ENCODE peak calls at places on chromosome 7, in nine cellular contexts. One of them, this sample, is unnamed.

GRCh38 chr7:46003896-46004875 is 83.1 kb upstream of the IGFBP3 start:
- DNase-seq in OCI-LY7: no peak
- DNase-seq in HFF-Myc: peak
- DNase-seq in glutamatergic neuron: no peak
- DNase-seq in bronchial epithelial cell: peak
- DNase-seq in stomach: no peak
- DNase-seq in GM10248: no peak
- DNase-seq in AG10803: peak
- DNase-seq in cardiac muscle cell: no peak
- DNase-seq in this sample: no peak

GRCh38 chr7:142855756-142856564 is 1.1 kb downstream of the EPHB6 start:
- DNase-seq in OCI-LY7: no peak
- DNase-seq in HFF-Myc: no peak
- DNase-seq in glutamatergic neuron: no peak
- DNase-seq in bronchial epithelial cell: peak
- DNase-seq in stomach: peak
- DNase-seq in GM10248: no peak
- DNase-seq in AG10803: peak
- DNase-seq in cardiac muscle cell: no peak
- DNase-seq in this sample: no peak

GRCh38 chr7:15603124-15603523 is 41.3 kb upstream of the AGMO start:
- DNase-seq in OCI-LY7: no peak
- DNase-seq in HFF-Myc: no peak
- DNase-seq in glutamatergic neuron: no peak
- DNase-seq in bronchial epithelial cell: peak
- DNase-seq in stomach: no peak
- DNase-seq in GM10248: no peak
- DNase-seq in AG10803: no peak
- DNase-seq in cardiac muscle cell: no peak
- DNase-seq in this sample: no peak

GRCh38 chr7:44576228-44576627 is 2.5 kb upstream of the DDX56 start:
- DNase-seq in OCI-LY7: no peak
- DNase-seq in HFF-Myc: no peak
- DNase-seq in glutamatergic neuron: no peak
- DNase-seq in bronchial epithelial cell: no peak
- DNase-seq in stomach: no peak
- DNase-seq in GM10248: no peak
- DNase-seq in AG10803: no peak
- DNase-seq in cardiac muscle cell: no peak
- DNase-seq in this sample: no peak

GRCh38 chr7:39709768-39710291 is 86.5 kb downstream of the RALA start:
- DNase-seq in OCI-LY7: no peak
- DNase-seq in HFF-Myc: no peak
- DNase-seq in glutamatergic neuron: peak
- DNase-seq in bronchial epithelial cell: no peak
- DNase-seq in stomach: no peak
- DNase-seq in GM10248: peak
- DNase-seq in AG10803: peak
- DNase-seq in cardiac muscle cell: peak
- DNase-seq in this sample: peak

GRCh38 chr7:7099584-7100014 is 82.7 kb upstream of the C1GALT1 start:
- DNase-seq in OCI-LY7: no peak
- DNase-seq in HFF-Myc: peak
- DNase-seq in glutamatergic neuron: peak
- DNase-seq in bronchial epithelial cell: peak
- DNase-seq in stomach: peak
- DNase-seq in GM10248: no peak
- DNase-seq in AG10803: peak
- DNase-seq in cardiac muscle cell: peak
- DNase-seq in this sample: no peak

GRCh38 chr7:133491846-133492652 is 239.2 kb downstream of the EXOC4 start:
- DNase-seq in OCI-LY7: no peak
- DNase-seq in HFF-Myc: peak
- DNase-seq in glutamatergic neuron: no peak
- DNase-seq in bronchial epithelial cell: peak
- DNase-seq in stomach: no peak
- DNase-seq in GM10248: no peak
- DNase-seq in AG10803: no peak
- DNase-seq in cardiac muscle cell: no peak
- DNase-seq in this sample: no peak

GRCh38 chr7:45973725-45974532 is 52.9 kb upstream of the IGFBP3 start:
- DNase-seq in OCI-LY7: no peak
- DNase-seq in HFF-Myc: no peak
- DNase-seq in glutamatergic neuron: no peak
- DNase-seq in bronchial epithelial cell: no peak
- DNase-seq in stomach: no peak
- DNase-seq in GM10248: peak
- DNase-seq in AG10803: no peak
- DNase-seq in cardiac muscle cell: peak
- DNase-seq in this sample: no peak

GRCh38 chr7:132526111-132526741 is 50.0 kb downstream of the PLXNA4 start:
- DNase-seq in OCI-LY7: no peak
- DNase-seq in HFF-Myc: no peak
- DNase-seq in glutamatergic neuron: no peak
- DNase-seq in bronchial epithelial cell: no peak
- DNase-seq in stomach: no peak
- DNase-seq in GM10248: no peak
- DNase-seq in AG10803: no peak
- DNase-seq in cardiac muscle cell: no peak
- DNase-seq in this sample: no peak

GRCh38 chr7:134730359-134730758 is 49.1 kb upstream of the CALD1 start:
- DNase-seq in OCI-LY7: no peak
- DNase-seq in HFF-Myc: no peak
- DNase-seq in glutamatergic neuron: no peak
- DNase-seq in bronchial epithelial cell: no peak
- DNase-seq in stomach: no peak
- DNase-seq in GM10248: no peak
- DNase-seq in AG10803: peak
- DNase-seq in cardiac muscle cell: no peak
- DNase-seq in this sample: no peak

GRCh38 chr7:88169717-88170320 is 50.0 kb downstream of the SRI start:
- DNase-seq in OCI-LY7: peak
- DNase-seq in HFF-Myc: no peak
- DNase-seq in glutamatergic neuron: no peak
- DNase-seq in bronchial epithelial cell: peak
- DNase-seq in stomach: no peak
- DNase-seq in GM10248: peak
- DNase-seq in AG10803: peak
- DNase-seq in cardiac muscle cell: peak
- DNase-seq in this sample: peak

GRCh38 chr7:24992314-24992713 is 12.3 kb upstream of the OSBPL3 start:
- DNase-seq in OCI-LY7: no peak
- DNase-seq in HFF-Myc: no peak
- DNase-seq in glutamatergic neuron: no peak
- DNase-seq in bronchial epithelial cell: no peak
- DNase-seq in stomach: no peak
- DNase-seq in GM10248: no peak
- DNase-seq in AG10803: no peak
- DNase-seq in cardiac muscle cell: no peak
- DNase-seq in this sample: no peak

GRCh38 chr7:4797858-4798705 is 22.7 kb downstream of the AP5Z1 start:
- DNase-seq in OCI-LY7: peak
- DNase-seq in HFF-Myc: no peak
- DNase-seq in glutamatergic neuron: peak
- DNase-seq in bronchial epithelial cell: peak
- DNase-seq in stomach: peak
- DNase-seq in GM10248: peak
- DNase-seq in AG10803: peak
- DNase-seq in cardiac muscle cell: peak
- DNase-seq in this sample: peak

GRCh38 chr7:118184392-118184899 is 482 bp downstream of the LSM8 start:
- DNase-seq in OCI-LY7: peak
- DNase-seq in HFF-Myc: no peak
- DNase-seq in glutamatergic neuron: no peak
- DNase-seq in bronchial epithelial cell: peak
- DNase-seq in stomach: no peak
- DNase-seq in GM10248: peak
- DNase-seq in AG10803: no peak
- DNase-seq in cardiac muscle cell: no peak
- DNase-seq in this sample: no peak

GRCh38 chr7:48426331-48426965 is 255.2 kb downstream of the ABCA13 start:
- DNase-seq in OCI-LY7: no peak
- DNase-seq in HFF-Myc: no peak
- DNase-seq in glutamatergic neuron: no peak
- DNase-seq in bronchial epithelial cell: no peak
- DNase-seq in stomach: no peak
- DNase-seq in GM10248: no peak
- DNase-seq in AG10803: no peak
- DNase-seq in cardiac muscle cell: no peak
- DNase-seq in this sample: no peak

GRCh38 chr7:48426966-48427555 is 255.8 kb downstream of the ABCA13 start:
- DNase-seq in OCI-LY7: peak
- DNase-seq in HFF-Myc: no peak
- DNase-seq in glutamatergic neuron: no peak
- DNase-seq in bronchial epithelial cell: peak
- DNase-seq in stomach: no peak
- DNase-seq in GM10248: no peak
- DNase-seq in AG10803: peak
- DNase-seq in cardiac muscle cell: no peak
- DNase-seq in this sample: no peak

GRCh38 chr7:48421357-48421756 is 250.1 kb downstream of the ABCA13 start:
- DNase-seq in OCI-LY7: no peak
- DNase-seq in HFF-Myc: no peak
- DNase-seq in glutamatergic neuron: no peak
- DNase-seq in bronchial epithelial cell: peak
- DNase-seq in stomach: no peak
- DNase-seq in GM10248: no peak
- DNase-seq in AG10803: no peak
- DNase-seq in cardiac muscle cell: no peak
- DNase-seq in this sample: no peak

GRCh38 chr7:48427671-48428070 is 256.4 kb downstream of the ABCA13 start:
- DNase-seq in OCI-LY7: peak
- DNase-seq in HFF-Myc: no peak
- DNase-seq in glutamatergic neuron: no peak
- DNase-seq in bronchial epithelial cell: peak
- DNase-seq in stomach: no peak
- DNase-seq in GM10248: no peak
- DNase-seq in AG10803: peak
- DNase-seq in cardiac muscle cell: no peak
- DNase-seq in this sample: no peak

GRCh38 chr7:48424731-48425130 is 253.5 kb downstream of the ABCA13 start:
- DNase-seq in OCI-LY7: peak
- DNase-seq in HFF-Myc: no peak
- DNase-seq in glutamatergic neuron: no peak
- DNase-seq in bronchial epithelial cell: peak
- DNase-seq in stomach: no peak
- DNase-seq in GM10248: peak
- DNase-seq in AG10803: peak
- DNase-seq in cardiac muscle cell: peak
- DNase-seq in this sample: peak
- TF ChIP-seq CTCF in OCI-LY7: peak
- TF ChIP-seq CTCF in HFF-Myc: peak
- TF ChIP-seq CTCF in glutamatergic neuron: peak
- TF ChIP-seq CTCF in bronchial epithelial cell: peak
- TF ChIP-seq CTCF in stomach: no peak
- TF ChIP-seq CTCF in GM10248: peak
- TF ChIP-seq CTCF in AG10803: peak
- TF ChIP-seq CTCF in cardiac muscle cell: no peak
- TF ChIP-seq CTCF in this sample: peak

DNA sequence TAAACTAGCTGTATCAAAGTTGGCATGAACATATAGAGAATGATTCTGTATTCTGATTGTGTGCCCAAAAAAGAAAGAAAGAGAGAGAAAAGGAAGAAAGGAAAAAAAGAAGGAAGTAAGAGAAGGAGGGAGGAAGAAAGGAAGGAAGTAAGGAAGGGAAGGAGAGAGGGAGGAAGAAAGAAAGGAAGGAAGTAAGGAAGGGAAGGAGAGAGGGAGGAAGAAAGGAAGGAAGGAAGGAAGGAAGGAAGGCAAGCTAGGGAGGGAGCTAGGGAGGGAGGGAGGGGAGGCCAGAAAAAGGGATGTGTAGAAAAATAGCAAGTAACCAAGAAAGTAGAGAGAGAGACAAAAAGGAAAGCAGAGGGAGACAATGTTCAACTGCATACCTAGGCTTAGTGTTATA is 60.7 kb upstream of the TARP start:
- DNase-seq in OCI-LY7: no peak
- DNase-seq in HFF-Myc: no peak
- DNase-seq in glutamatergic neuron: no peak
- DNase-seq in bronchial epithelial cell: no peak
- DNase-seq in stomach: no peak
- DNase-seq in GM10248: no peak
- DNase-seq in AG10803: no peak
- DNase-seq in cardiac muscle cell: no peak
- DNase-seq in this sample: no peak
- TF ChIP-seq CTCF in OCI-LY7: no peak
- TF ChIP-seq CTCF in HFF-Myc: no peak
- TF ChIP-seq CTCF in glutamatergic neuron: no peak
- TF ChIP-seq CTCF in bronchial epithelial cell: no peak
- TF ChIP-seq CTCF in stomach: no peak
- TF ChIP-seq CTCF in GM10248: no peak
- TF ChIP-seq CTCF in AG10803: no peak
- TF ChIP-seq CTCF in cardiac muscle cell: no peak
- TF ChIP-seq CTCF in this sample: no peak

DNA sequence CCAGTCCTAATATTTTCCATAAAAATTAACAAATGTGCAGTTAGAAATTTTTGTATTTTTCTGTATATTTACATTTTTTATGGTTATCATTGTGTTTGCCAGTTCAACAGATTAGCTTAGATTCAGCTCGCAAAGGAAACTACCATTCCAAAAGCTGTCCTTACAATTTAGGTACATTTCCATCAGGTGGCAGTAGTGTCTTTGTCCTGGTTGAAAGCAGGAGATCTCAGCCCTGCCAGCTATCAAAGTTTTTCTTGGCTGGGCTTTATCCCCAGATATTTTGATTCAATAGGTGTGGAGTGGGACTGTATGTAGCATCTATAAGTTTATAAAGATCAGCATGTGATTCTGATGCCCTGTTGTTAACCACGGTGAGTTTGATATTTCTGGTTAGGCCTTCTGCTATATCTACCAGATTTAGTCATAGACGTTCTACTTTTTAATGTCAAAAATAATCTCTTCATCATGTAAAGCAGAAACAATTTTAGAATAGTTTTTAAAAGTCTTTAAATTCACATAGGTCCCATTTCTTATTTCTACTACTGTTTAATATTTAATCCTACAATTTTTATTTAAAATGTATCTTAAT is 15.5 kb upstream of the ICA1 start:
- DNase-seq in OCI-LY7: peak
- DNase-seq in HFF-Myc: no peak
- DNase-seq in glutamatergic neuron: no peak
- DNase-seq in bronchial epithelial cell: peak
- DNase-seq in stomach: peak
- DNase-seq in GM10248: no peak
- DNase-seq in AG10803: no peak
- DNase-seq in cardiac muscle cell: peak
- DNase-seq in this sample: peak
- TF ChIP-seq CTCF in OCI-LY7: peak
- TF ChIP-seq CTCF in HFF-Myc: no peak
- TF ChIP-seq CTCF in glutamatergic neuron: no peak
- TF ChIP-seq CTCF in bronchial epithelial cell: peak
- TF ChIP-seq CTCF in stomach: peak
- TF ChIP-seq CTCF in GM10248: no peak
- TF ChIP-seq CTCF in AG10803: no peak
- TF ChIP-seq CTCF in cardiac muscle cell: no peak
- TF ChIP-seq CTCF in this sample: peak

DNA sequence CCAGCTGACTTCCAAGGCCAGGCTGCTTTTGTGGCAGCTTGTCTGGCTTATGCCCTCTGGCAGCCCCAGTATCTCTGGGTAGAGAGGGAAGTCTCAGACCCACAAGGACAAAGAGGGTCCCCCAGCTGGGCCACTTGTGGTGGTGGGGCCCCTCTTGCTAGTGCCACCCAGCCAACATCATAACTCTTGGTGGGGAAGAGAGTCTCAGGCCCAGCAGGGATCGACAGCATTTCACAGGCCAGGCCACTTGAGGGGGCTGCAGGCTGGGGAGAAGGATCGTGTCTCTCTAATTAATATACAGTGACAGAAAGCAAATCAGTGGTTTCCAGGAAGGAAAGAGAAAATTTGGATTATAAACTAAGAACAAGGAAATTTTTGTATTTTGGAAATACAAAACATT is 76.0 kb downstream of the TYW1B start:
- DNase-seq in OCI-LY7: no peak
- DNase-seq in HFF-Myc: no peak
- DNase-seq in glutamatergic neuron: peak
- DNase-seq in bronchial epithelial cell: no peak
- DNase-seq in stomach: no peak
- DNase-seq in GM10248: no peak
- DNase-seq in AG10803: no peak
- DNase-seq in cardiac muscle cell: peak
- DNase-seq in this sample: no peak
- TF ChIP-seq CTCF in OCI-LY7: peak
- TF ChIP-seq CTCF in HFF-Myc: no peak
- TF ChIP-seq CTCF in glutamatergic neuron: peak
- TF ChIP-seq CTCF in bronchial epithelial cell: no peak
- TF ChIP-seq CTCF in stomach: no peak
- TF ChIP-seq CTCF in GM10248: peak
- TF ChIP-seq CTCF in AG10803: peak
- TF ChIP-seq CTCF in cardiac muscle cell: peak
- TF ChIP-seq CTCF in this sample: no peak

This sample was measured in GM13977.